ENCODE peak calls at places on chromosomes 5 and 9, in four cellular contexts. A, Z, W and V are unnamed samples.

GRCh38 chr9:90578116-90578815 is 64.4 kb downstream of the DIRAS2 start:
- DNase-seq in W (no peak), A (no peak), Z (no peak), V (no peak)

GRCh38 chr5:143968071-143968878 is 156.3 kb downstream of the HMHB1 start:
- DNase-seq in A (peak), Z (no peak), W (no peak), V (no peak)

GRCh38 chr9:118360036-118360435 is 655.8 kb downstream of the TLR4 start:
- DNase-seq in Z (no peak), A (no peak), W (no peak), V (no peak)

GRCh38 chr9:38062498-38063362 is 6.3 kb downstream of the SHB start:
- DNase-seq in Z (no peak), W (no peak), A (peak), V (no peak)

GRCh38 chr9:129309906-129310305 is 131.8 kb upstream of the IER5L start:
- DNase-seq in A (no peak), Z (no peak), W (no peak), V (peak)

GRCh38 chr9:73980754-73981153 is 516.4 kb upstream of the RORB start:
- DNase-seq in A (no peak), W (no peak), Z (no peak), V (no peak)

GRCh38 chr5:31131381-31131811 is 62.1 kb upstream of the CDH6 start:
- DNase-seq in Z (no peak), A (no peak), W (no peak), V (no peak)

GRCh38 chr9:22645893-22646292 is 199.3 kb downstream of the DMRTA1 start:
- DNase-seq in Z (no peak), W (no peak), A (no peak), V (no peak)

GRCh38 chr5:72465601-72466563 is 41.3 kb downstream of the ZNF366 start:
- DNase-seq in Z (no peak), A (peak), W (no peak), V (no peak)

GRCh38 chr9:131645078-131645776 is 94.6 kb downstream of the RAPGEF1 start:
- DNase-seq in A (no peak), W (no peak), Z (no peak), V (no peak)

GRCh38 chr9:25677301-25678146 is 720 bp downstream of the TUSC1 start:
- DNase-seq in W (no peak), A (peak), Z (peak), V (peak)

GRCh38 chr9:93193373-93193725 is 9.4 kb downstream of the WNK2 start:
- DNase-seq in Z (no peak), A (no peak), W (no peak), V (no peak)

GRCh38 chr5:4116834-4117233 is 521.2 kb downstream of the IRX1 start:
- DNase-seq in A (no peak), W (no peak), Z (no peak), V (no peak)

GRCh38 chr9:99607852-99608448 is 213.7 kb upstream of the NR4A3 start:
- DNase-seq in Z (no peak), W (no peak), A (peak), V (no peak)

GRCh38 chr9:78989031-78989658 is 582.6 kb upstream of the TLE4 start:
- DNase-seq in A (peak), W (no peak), Z (no peak), V (no peak)

GRCh38 chr5:137221914-137222313 is 277.2 kb downstream of the SPOCK1 start:
- DNase-seq in A (no peak), Z (no peak), W (no peak), V (no peak)

GRCh38 chr9:966936-967335 is 9.5 kb upstream of the DMRT3 start:
- DNase-seq in A (no peak), W (no peak), Z (no peak), V (no peak)